ENCODE peak calls at places on chromosome 11, in six cellular contexts. V is esophagus squamous epithelium, E is tibial artery, K is mucosa of descending colon, D is heart left ventricle, Y is lung. W is an unnamed sample. For H3K4me1, the result is how much of the 10 kb centered on the place peaks cover.

GRCh38 chr11:83836883-83837654 is 550.9 kb upstream of the CCDC90B start:
- DNase-seq in V (no peak), E (peak), K (no peak), D (peak), Y (peak), W (no peak)

GRCh38 chr11:93476796-93477195 is 66.4 kb downstream of the SMCO4 start:
- DNase-seq in V (no peak), E (no peak), K (no peak), D (no peak), Y (no peak), W (no peak)

GRCh38 chr11:24588075-24588474 is 91.2 kb downstream of the LUZP2 start:
- DNase-seq in V (no peak), E (no peak), K (no peak), D (no peak), Y (no peak), W (no peak)

GRCh38 chr11:1490651-1491050 is 4.1 kb upstream of the MOB2 start:
- DNase-seq in V (no peak), E (no peak), K (no peak), D (no peak), Y (no peak), W (no peak)

GRCh38 chr11:77726524-77726923 is 88.9 kb upstream of the CLNS1A start:
- DNase-seq in V (no peak), E (no peak), K (no peak), D (no peak), Y (no peak), W (no peak)

GRCh38 chr11:132234878-132235277 is 864.5 kb downstream of the NTM start:
- DNase-seq in V (no peak), E (no peak), K (no peak), D (no peak), Y (no peak), W (no peak)

GRCh38 chr11:88739524-88739923 is 326.3 kb downstream of the GRM5 start:
- DNase-seq in V (no peak), E (no peak), K (no peak), D (no peak), Y (no peak), W (no peak)

GRCh38 chr11:125129316-125129990 is 18.0 kb upstream of the TMEM218 start:
- DNase-seq in V (no peak), E (no peak), K (no peak), D (no peak), Y (no peak), W (no peak)

GRCh38 chr11:19218801-19219460 is 17.1 kb upstream of the CSRP3 start:
- DNase-seq in V (no peak), E (no peak), K (no peak), D (peak), Y (no peak), W (no peak)

GRCh38 chr11:122696662-122697061 is 41.1 kb downstream of the UBASH3B start:
- DNase-seq in V (no peak), E (no peak), K (no peak), D (no peak), Y (no peak), W (peak)

GRCh38 chr11:118921121-118921928 is 4.4 kb downstream of the BCL9L start:
- DNase-seq in V (no peak), E (peak), K (peak), D (no peak), Y (peak), W (no peak)

GRCh38 chr11:67167086-67167485 is 48.0 kb downstream of the KDM2A start:
- DNase-seq in V (no peak), E (no peak), K (no peak), D (no peak), Y (no peak), W (no peak)

GRCh38 chr11:45238724-45239123 is 47.4 kb downstream of the SYT13 start:
- DNase-seq in V (no peak), E (no peak), K (no peak), D (no peak), Y (no peak), W (no peak)

GRCh38 chr11:130212431-130212961 is 52.9 kb downstream of the ST14 start:
- DNase-seq in V (no peak), E (no peak), K (peak), D (peak), Y (peak), W (peak)

GRCh38 chr11:9385288-9385902 is 943 bp downstream of the IPO7 start:
- DNase-seq in V (no peak), E (no peak), K (no peak), D (no peak), Y (no peak), W (no peak)

GRCh38 chr11:16613401-16614381 is 124.8 kb upstream of the C11orf58 start:
- DNase-seq in V (no peak), E (peak), K (peak), D (peak), Y (peak), W (peak)

GRCh38 chr11:94128171-94128745 is 383 bp upstream of the PANX1 start:
- DNase-seq in V (no peak), E (no peak), K (no peak), D (no peak), Y (no peak), W (no peak)

GRCh38 chr11:8871283-8871775 is 39.7 kb upstream of the AKIP1 start:
- DNase-seq in V (peak), E (peak), K (peak), D (peak), Y (peak), W (no peak)

GRCh38 chr11:101456812-101457211 is 127.0 kb downstream of the TRPC6 start:
- DNase-seq in V (no peak), E (no peak), K (no peak), D (no peak), Y (no peak), W (no peak)

DNA sequence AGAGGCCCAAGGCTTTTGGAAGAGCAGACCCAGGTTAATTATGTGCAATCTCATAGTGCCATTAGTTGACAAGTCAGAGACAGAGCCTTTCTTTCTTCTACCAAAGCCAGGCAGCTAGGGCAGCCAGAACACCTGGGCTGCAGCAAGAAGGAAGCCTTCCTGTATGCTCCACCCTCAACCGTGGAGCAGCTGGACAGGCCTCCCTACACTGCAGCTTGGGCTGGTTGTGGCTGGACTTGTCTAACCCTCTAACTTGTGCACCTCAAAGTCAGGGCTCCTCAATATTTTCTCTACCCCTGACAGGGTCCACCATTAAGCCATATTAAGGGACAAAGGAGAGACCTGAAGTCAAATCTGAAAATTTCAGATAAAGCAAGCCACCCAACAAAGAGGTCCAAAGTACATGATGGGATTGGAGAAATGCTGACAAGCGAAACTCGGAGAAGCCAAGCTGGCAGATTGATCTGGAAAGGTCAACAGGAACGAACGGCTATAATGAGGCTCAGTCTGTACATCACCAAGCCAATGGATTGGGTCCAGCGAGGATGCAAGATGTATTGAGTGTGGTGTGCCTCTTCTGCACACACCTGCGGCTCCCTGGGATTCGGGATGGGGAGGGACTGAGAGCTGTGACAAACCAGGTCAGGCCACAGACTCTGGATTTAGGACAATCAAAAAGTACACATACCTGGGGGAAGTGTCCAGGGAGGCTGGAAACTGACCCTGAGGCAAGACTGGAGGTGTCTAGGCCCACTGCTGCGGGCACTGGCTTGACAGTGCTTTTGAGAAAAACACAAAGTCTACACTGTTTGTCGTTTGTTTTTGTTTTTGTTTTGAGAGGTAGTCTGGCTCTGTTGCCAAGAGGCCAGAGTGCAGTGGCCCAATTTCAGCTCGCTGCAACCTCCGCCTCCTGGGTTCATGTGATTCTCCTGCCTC is 11.7 kb upstream of the SLC43A3 start:
- DNase-seq in V (no peak), E (no peak), K (no peak), D (no peak), Y (no peak), W (no peak)
- H3K4me1 ChIP-seq in V (under half), E (under half), K (under half), D (under half), Y (under half), W (under half)

DNA sequence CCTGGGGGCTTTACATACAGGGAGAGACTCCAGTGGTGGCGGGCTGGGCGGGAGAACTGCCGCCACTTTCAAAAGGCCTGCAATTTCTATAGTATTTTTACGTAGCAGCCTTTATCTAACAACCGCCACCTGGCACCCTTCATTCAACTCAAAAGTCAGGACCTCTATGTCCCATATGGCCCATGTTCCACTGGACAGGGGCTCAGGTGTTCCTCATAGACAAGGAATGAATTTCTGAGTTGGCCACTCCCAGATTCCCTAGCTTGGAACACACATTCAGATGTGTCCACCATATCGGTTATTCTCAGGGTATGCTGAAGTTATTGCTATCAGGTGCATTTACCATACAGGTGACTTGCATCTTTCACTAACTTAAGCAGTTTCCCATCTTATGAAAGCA is 29.9 kb downstream of the RNF169 start:
- DNase-seq in V (no peak), E (no peak), K (no peak), D (no peak), Y (no peak), W (no peak)
- H3K4me1 ChIP-seq in V (half or more), E (half or more), K (under half), D (under half), Y (under half), W (under half)

DNA sequence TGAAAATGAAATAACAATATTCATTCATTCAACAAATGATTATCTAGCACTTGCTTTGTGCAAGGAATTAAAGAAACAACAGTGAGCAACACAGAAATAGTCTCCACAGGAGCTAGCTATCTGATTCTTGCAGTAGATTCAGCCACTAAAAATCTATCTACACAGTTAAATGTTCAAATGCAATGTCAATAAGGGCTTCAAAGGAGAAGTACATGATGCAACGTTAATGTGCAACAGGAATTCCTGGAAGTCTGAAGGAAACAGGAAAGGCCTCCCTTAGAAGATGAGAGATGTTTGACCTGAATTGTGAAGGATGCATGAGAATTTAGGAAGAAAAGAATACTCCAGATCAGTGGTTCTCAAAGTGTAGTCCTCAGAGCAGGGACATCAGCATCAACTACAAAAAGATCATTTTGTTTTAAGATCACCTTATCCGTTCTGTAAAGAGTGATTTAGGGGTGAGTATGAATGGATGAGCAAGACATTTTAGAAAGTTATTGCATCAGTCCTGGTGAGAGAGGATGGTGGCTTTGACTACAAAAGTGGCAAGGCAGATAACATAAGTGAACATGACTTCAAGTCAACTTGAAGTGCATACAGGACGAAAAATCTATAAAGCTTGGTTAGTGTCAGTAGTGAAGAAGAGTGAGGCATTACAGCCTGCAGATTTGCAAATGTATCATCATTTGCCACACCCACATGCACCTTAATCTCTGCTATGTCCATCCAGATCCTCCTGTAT is 96.0 kb downstream of the ETS1 start:
- DNase-seq in V (no peak), E (no peak), K (no peak), D (no peak), Y (no peak), W (no peak)
- H3K4me1 ChIP-seq in V (half or more), E (half or more), K (under half), D (under half), Y (half or more), W (half or more)

GRCh38 chr11:111720801-111721494 is 45.2 kb downstream of the PPP2R1B start:
- DNase-seq in V (no peak), E (no peak), K (no peak), D (no peak), Y (no peak), W (no peak)

GRCh38 chr11:111724615-111725129 is 41.5 kb downstream of the PPP2R1B start:
- DNase-seq in V (no peak), E (no peak), K (no peak), D (no peak), Y (no peak), W (no peak)

GRCh38 chr11:111725621-111726020 is 40.6 kb downstream of the PPP2R1B start:
- DNase-seq in V (no peak), E (no peak), K (no peak), D (no peak), Y (no peak), W (no peak)

GRCh38 chr11:111726301-111726713 is 39.9 kb downstream of the PPP2R1B start:
- DNase-seq in V (no peak), E (no peak), K (no peak), D (no peak), Y (no peak), W (no peak)

DNA sequence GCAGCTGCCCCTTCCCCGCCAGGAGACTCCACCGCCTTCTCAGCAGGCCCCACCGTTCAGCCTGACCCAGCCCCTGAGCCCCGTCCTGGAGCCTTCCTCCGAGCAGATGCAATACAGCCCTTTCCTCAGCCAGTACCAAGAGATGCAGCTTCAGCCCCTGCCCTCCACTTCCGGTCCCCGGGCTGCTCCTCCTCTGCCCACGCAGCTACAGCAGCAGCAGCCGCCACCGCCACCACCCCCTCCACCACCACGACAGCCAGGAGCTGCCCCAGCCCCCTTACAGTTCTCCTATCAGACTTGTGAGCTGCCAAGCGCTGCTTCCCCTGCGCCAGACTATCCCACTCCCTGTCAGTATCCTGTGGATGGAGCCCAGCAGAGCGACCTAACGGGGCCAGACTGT is 42.6 kb downstream of the PPP2R1B start:
- DNase-seq in V (no peak), E (no peak), K (no peak), D (no peak), Y (no peak), W (no peak)
- H3K4me1 ChIP-seq in V (under half), E (under half), K (under half), D (under half), Y (under half), W (under half)